ENCODE peak calls at places on chromosomes 3 and 15, in five cellular contexts. U is A549, A is mammary epithelial cell, V is cardiac muscle cell, D is foreskin fibroblast. O is an unnamed sample.

GRCh38 chr15:70026991-70027390 is 70.7 kb downstream of the TLE3 start:
- DNase-seq in U (no peak), A (no peak), V (no peak), D (no peak), O (no peak)

GRCh38 chr3:55885721-55886120 is 398.6 kb upstream of the WNT5A start:
- DNase-seq in U (no peak), A (peak; percentile 84), V (peak; percentile 2), D (peak; percentile 41), O (no peak)

GRCh38 chr3:112767177-112767576 is 79.5 kb downstream of the CD200R1L start:
- DNase-seq in U (no peak), A (no peak), V (peak; percentile 73), D (peak; percentile 35), O (no peak)

GRCh38 chr3:128999104-128999503 is 2.0 kb upstream of the EFCC1 start:
- DNase-seq in U (no peak), A (no peak), V (no peak), D (no peak), O (no peak)

GRCh38 chr3:171824824-171825221 is 14.5 kb upstream of the PLD1 start:
- DNase-seq in U (peak; percentile 62), A (no peak), V (peak; percentile 65), D (no peak), O (no peak)

GRCh38 chr3:9497821-9498565 is 55.6 kb downstream of the LHFPL4 start:
- DNase-seq in U (no peak), A (peak; percentile 85), V (no peak), D (peak; percentile 26), O (no peak)

GRCh38 chr3:151795276-151795675 is 18.6 kb upstream of the AADAC start:
- DNase-seq in U (no peak), A (peak; percentile 65), V (peak; percentile 85), D (peak; percentile 62), O (no peak)

GRCh38 chr3:12178091-12178820 is 19.5 kb upstream of the TIMP4 start:
- DNase-seq in U (no peak), A (no peak), V (peak; percentile 91), D (no peak), O (no peak)

GRCh38 chr3:165835431-165835830 is 1.8 kb downstream of the BCHE start:
- DNase-seq in U (no peak), A (no peak), V (no peak), D (no peak), O (no peak)

GRCh38 chr15:28094732-28095521 is 4.2 kb downstream of the OCA2 start:
- DNase-seq in U (no peak), A (no peak), V (no peak), D (no peak), O (no peak)

DNA sequence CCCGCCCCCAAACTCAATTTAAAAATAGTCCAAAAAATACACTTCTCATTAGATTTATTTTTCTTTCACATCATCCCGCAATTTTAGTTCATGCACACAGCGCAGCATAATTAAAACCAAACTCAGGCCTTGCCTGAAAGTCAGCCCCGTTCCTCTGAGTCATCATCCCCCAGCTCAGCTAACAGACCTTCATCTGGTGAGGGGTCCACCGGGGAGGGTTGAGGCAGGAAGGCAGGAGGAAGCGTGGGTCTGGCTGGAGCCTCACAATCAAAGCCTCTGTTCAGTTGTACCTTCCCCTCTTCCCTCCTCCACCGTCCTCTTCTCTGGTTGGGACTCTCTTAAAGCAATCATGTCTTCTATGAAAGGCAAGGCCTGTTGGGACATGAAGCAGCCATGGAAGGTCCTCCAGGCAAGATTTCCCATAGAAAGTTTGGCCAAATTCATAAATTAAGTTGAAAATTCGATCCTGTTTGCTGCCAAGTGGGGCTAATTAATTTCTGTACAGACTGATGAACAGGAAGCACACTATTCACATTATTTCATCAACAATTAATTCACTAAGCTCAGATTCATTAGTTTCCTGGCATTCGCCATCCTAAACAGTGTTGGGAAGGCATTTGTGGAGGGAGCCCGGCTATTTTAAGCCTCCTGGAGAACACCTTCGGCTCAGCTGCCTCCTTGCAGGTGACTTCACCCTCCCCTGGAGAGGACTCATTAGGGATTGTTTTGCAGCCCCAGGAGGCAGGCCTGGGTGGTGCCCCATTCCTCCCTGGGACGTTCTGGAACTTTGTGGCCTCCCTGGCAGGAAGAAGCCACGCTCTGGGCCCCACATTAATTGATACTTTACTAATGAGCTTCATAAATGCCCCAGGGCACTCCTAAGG is 72.3 kb upstream of the BNC1 start:
- DNase-seq in U (no peak), A (peak; percentile 46), V (no peak), D (no peak), O (no peak)
- TF ChIP-seq CTCF in U (no peak), A (no peak), V (no peak), D (no peak), O (no peak)

GRCh38 chr15:49418811-49419210 is 4.2 kb upstream of the FGF7 start:
- DNase-seq in U (no peak), A (no peak), V (no peak), D (no peak), O (no peak)

GRCh38 chr15:49424954-49425353 is 1.9 kb downstream of the FGF7 start:
- DNase-seq in U (no peak), A (no peak), V (no peak), D (no peak), O (no peak)

GRCh38 chr15:49423906-49424520 is 971 bp downstream of the FGF7 start:
- DNase-seq in U (no peak), A (no peak), V (peak; percentile 69), D (no peak), O (no peak)

GRCh38 chr15:49421991-49422390 is 1.1 kb upstream of the FGF7 start:
- DNase-seq in U (no peak), A (peak; percentile 55), V (peak; percentile 80), D (peak; percentile 32), O (no peak)

GRCh38 chr15:49423021-49423420 is at the start of gene FGF7:
- DNase-seq in U (no peak), A (no peak), V (peak; percentile 88), D (no peak), O (no peak)
- TF ChIP-seq CTCF in U (no peak), A (no peak), V (peak; percentile 36), D (peak; percentile 19), O (no peak)

GRCh38 chr3:133047980-133048379 is 9.8 kb downstream of the TMEM108 start:
- DNase-seq in U (no peak), A (no peak), V (no peak), D (no peak), O (no peak)
- TF ChIP-seq CTCF in U (no peak), A (no peak), V (no peak), D (no peak), O (no peak)

GRCh38 chr15:91853968-91854943 is 748 bp downstream of the SLCO3A1 start:
- DNase-seq in U (peak; percentile 45), A (peak; percentile 47), V (peak; percentile 39), D (peak; percentile 2), O (no peak)
- TF ChIP-seq CTCF in U (no peak), A (no peak), V (peak; percentile 6), D (no peak), O (peak; percentile 50)

GRCh38 chr3:120137548-120137947 is 43.3 kb upstream of the GSK3B start:
- DNase-seq in U (no peak), A (no peak), V (no peak), D (no peak), O (no peak)
- TF ChIP-seq CTCF in U (peak; percentile 17), A (no peak), V (no peak), D (no peak), O (no peak)

GRCh38 chr15:71054286-71054952 is 60.9 kb upstream of the THSD4 start:
- DNase-seq in U (no peak), A (no peak), V (no peak), D (no peak), O (no peak)
- TF ChIP-seq CTCF in U (no peak), A (no peak), V (no peak), D (no peak), O (no peak)

O was measured in type B pancreatic cell.